ENCODE peak calls at places on chromosomes 12 and 14, in ten cellular contexts. P, M, R, L, V, Z, E, Q, B and I are unnamed samples.

GRCh38 chr12:77845831-77846230 is 15.1 kb downstream of the NAV3 start:
- DNase-seq in P (no peak), M (no peak), R (no peak), L (no peak), V (no peak), Z (no peak), E (no peak), Q (no peak), B (no peak), I (peak; percentile 52)

GRCh38 chr12:93417967-93418480 is 23.7 kb downstream of the UBE2N start:
- DNase-seq in P (no peak), M (no peak), R (no peak), L (no peak), V (no peak), Z (no peak), E (no peak), Q (no peak), B (no peak), I (no peak)

GRCh38 chr14:71327691-71328090 is 420.4 kb downstream of the PCNX1 start:
- DNase-seq in P (no peak), M (no peak), R (no peak), L (no peak), V (no peak), Z (no peak), E (no peak), Q (no peak), B (no peak), I (peak; percentile 21)

GRCh38 chr12:131102493-131102931 is 148.8 kb downstream of the ADGRD1 start:
- DNase-seq in P (no peak), M (no peak), R (no peak), L (no peak), V (no peak), Z (no peak), E (no peak), Q (peak; percentile 23), B (no peak), I (no peak)

GRCh38 chr14:90576981-90577660 is 180.3 kb downstream of the CALM1 start:
- DNase-seq in P (no peak), M (peak; percentile 75), R (no peak), L (no peak), V (no peak), Z (no peak), E (no peak), Q (no peak), B (no peak), I (no peak)

GRCh38 chr12:16756833-16757552 is 151.0 kb upstream of the LMO3 start:
- DNase-seq in P (no peak), M (no peak), R (no peak), L (no peak), V (no peak), Z (no peak), E (no peak), Q (no peak), B (no peak), I (peak; percentile 16)

GRCh38 chr14:33934938-33935337 is 15.9 kb downstream of the EGLN3 start:
- DNase-seq in P (no peak), M (no peak), R (no peak), L (no peak), V (no peak), Z (no peak), E (no peak), Q (no peak), B (no peak), I (no peak)

GRCh38 chr12:69875416-69875815 is 50.4 kb downstream of the MYRFL start:
- DNase-seq in P (no peak), M (no peak), R (no peak), L (no peak), V (no peak), Z (no peak), E (no peak), Q (no peak), B (no peak), I (peak; percentile 5)

DNA sequence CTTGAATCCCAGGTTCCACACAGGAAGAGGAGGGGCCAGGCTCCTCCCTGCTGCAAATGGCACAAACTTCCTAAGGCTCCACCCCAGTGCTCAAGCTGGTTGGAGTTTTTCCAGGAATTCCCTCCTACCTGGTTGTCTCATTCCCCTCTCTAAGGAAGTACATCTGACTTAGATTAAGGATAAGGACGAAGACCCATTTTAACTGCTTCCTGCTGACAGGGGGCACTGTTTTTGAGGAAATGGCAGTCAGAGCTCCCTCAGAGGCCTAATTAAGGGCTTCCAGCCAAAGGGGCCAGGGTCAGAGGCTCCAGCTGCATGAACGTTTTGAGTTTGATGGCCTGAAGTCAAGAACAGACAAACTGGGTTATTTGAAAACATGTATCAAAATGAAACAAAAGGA is 1084.7 kb downstream of the SLC6A15 start:
- DNase-seq in P (peak; percentile 1), M (no peak), R (no peak), L (peak; percentile 10), V (no peak), Z (no peak), E (no peak), Q (peak; percentile 83), B (no peak), I (peak; percentile 26)
- TF ChIP-seq CTCF in P (no peak), M (no peak), R (no peak), L (no peak), V (peak; percentile 9), Z (peak; percentile 31), E (no peak), Q (peak; percentile 61), B (no peak), I (no peak)

GRCh38 chr14:61654026-61654425 is 41.3 kb upstream of the HIF1A start:
- DNase-seq in P (no peak), M (no peak), R (no peak), L (no peak), V (no peak), Z (no peak), E (no peak), Q (no peak), B (no peak), I (no peak)

GRCh38 chr14:61656341-61656740 is 39.0 kb upstream of the HIF1A start:
- DNase-seq in P (no peak), M (no peak), R (no peak), L (no peak), V (no peak), Z (no peak), E (no peak), Q (no peak), B (no peak), I (no peak)

GRCh38 chr14:61652526-61653262 is 42.6 kb upstream of the HIF1A start:
- DNase-seq in P (peak; percentile 31), M (no peak), R (no peak), L (no peak), V (no peak), Z (no peak), E (no peak), Q (no peak), B (no peak), I (no peak)

GRCh38 chr14:61653507-61653906 is 41.8 kb upstream of the HIF1A start:
- DNase-seq in P (no peak), M (no peak), R (no peak), L (peak; percentile 21), V (peak; percentile 53), Z (no peak), E (peak; percentile 58), Q (no peak), B (no peak), I (no peak)

DNA sequence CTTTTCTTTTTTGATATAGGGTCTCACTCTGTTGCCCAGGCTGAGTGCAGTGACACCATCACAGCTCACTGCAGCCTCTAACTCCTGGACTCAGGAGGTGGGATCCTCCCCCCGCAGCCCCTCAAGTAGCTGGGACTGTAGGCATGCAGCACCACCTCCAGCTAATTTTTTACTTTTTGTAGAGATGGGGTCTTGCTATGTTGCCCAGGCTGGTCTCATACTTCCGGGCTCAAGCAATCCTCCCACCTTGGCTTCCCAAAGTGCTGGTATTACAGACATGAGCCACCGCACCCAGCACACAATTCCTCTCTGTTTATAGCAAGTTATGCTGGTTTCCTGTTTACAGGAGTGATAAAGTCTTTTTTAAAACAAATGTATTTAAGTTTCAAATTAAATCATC is 39.5 kb upstream of the HIF1A start:
- DNase-seq in P (no peak), M (no peak), R (no peak), L (no peak), V (no peak), Z (no peak), E (no peak), Q (no peak), B (no peak), I (no peak)
- TF ChIP-seq CTCF in P (no peak), M (no peak), R (no peak), L (no peak), V (no peak), Z (no peak), E (no peak), Q (no peak), B (no peak), I (no peak)

DNA sequence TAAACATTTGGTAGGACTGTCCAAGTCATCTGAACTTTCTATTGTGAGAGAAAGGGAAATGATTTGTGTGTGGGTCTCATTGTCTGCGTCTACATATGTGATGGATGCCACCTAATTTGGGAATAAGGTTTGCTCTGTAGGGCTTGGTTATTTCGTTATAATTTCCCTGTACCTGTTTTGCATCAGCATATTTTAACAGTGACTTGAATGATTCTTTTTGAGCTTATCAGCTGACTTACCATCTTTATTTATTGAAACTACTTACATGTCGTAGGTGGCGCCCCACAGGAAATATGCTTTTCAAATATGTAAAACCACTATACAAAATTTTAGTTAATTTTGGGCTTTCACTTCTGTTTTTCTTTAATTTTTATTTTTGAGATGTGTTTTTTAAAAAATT is 56.5 kb upstream of the BCAT1 start:
- DNase-seq in P (no peak), M (no peak), R (no peak), L (no peak), V (no peak), Z (no peak), E (no peak), Q (no peak), B (no peak), I (no peak)
- TF ChIP-seq CTCF in P (no peak), M (no peak), R (no peak), L (no peak), V (no peak), Z (no peak), E (no peak), Q (no peak), B (no peak), I (no peak)

GRCh38 chr12:3202734-3203446 is 125.7 kb downstream of the TSPAN9 start:
- DNase-seq in P (peak; percentile 87), M (peak; percentile 78), R (peak; percentile 46), L (peak; percentile 47), V (no peak), Z (no peak), E (no peak), Q (peak; percentile 81), B (no peak), I (peak; percentile 52)

GRCh38 chr12:3200032-3200617 is 122.9 kb downstream of the TSPAN9 start:
- DNase-seq in P (peak; percentile 92), M (no peak), R (no peak), L (peak; percentile 40), V (no peak), Z (no peak), E (no peak), Q (peak; percentile 94), B (no peak), I (peak; percentile 93)

GRCh38 chr12:3200779-3201738 is 123.9 kb downstream of the TSPAN9 start:
- DNase-seq in P (peak; percentile 41), M (no peak), R (no peak), L (no peak), V (no peak), Z (no peak), E (no peak), Q (no peak), B (no peak), I (peak; percentile 20)

GRCh38 chr12:3203713-3204112 is 126.5 kb downstream of the TSPAN9 start:
- DNase-seq in P (no peak), M (no peak), R (no peak), L (no peak), V (no peak), Z (no peak), E (no peak), Q (no peak), B (no peak), I (no peak)

GRCh38 chr12:3201741-3202500 is 124.7 kb downstream of the TSPAN9 start:
- DNase-seq in P (no peak), M (no peak), R (no peak), L (no peak), V (no peak), Z (no peak), E (no peak), Q (no peak), B (no peak), I (peak; percentile 14)
- TF ChIP-seq CTCF in P (no peak), M (no peak), R (no peak), L (no peak), V (no peak), Z (no peak), E (no peak), Q (peak; percentile 22), B (no peak), I (no peak)